ENCODE peak calls at places on chromosomes 11 and 22, in six cellular contexts. One of them, this sample, is unnamed.

GRCh38 chr22:23067691-23068090 is 2.6 kb upstream of the GNAZ start:
- DNase-seq in naive thymus-derived CD4-positive, alpha-beta T cell: no peak
- DNase-seq in GM23248: peak; percentile 9
- DNase-seq in astrocyte of the spinal cord: no peak
- DNase-seq in occipital lobe: no peak
- DNase-seq in CD8-positive, alpha-beta memory T cell: peak; percentile 7
- DNase-seq in this sample: no peak

GRCh38 chr11:113350646-113351045 is 36.3 kb downstream of the TTC12 start:
- DNase-seq in astrocyte of the spinal cord: no peak
- DNase-seq in GM23248: no peak
- DNase-seq in CD8-positive, alpha-beta memory T cell: no peak
- DNase-seq in occipital lobe: no peak
- DNase-seq in naive thymus-derived CD4-positive, alpha-beta T cell: no peak
- DNase-seq in this sample: no peak

GRCh38 chr11:110453684-110454354 is 24.1 kb downstream of the FDX1 start:
- DNase-seq in astrocyte of the spinal cord: no peak
- DNase-seq in occipital lobe: no peak
- DNase-seq in GM23248: peak; percentile 36
- DNase-seq in CD8-positive, alpha-beta memory T cell: no peak
- DNase-seq in naive thymus-derived CD4-positive, alpha-beta T cell: no peak
- DNase-seq in this sample: no peak

GRCh38 chr11:83464181-83464580 is 178.0 kb upstream of the CCDC90B start:
- DNase-seq in CD8-positive, alpha-beta memory T cell: no peak
- DNase-seq in naive thymus-derived CD4-positive, alpha-beta T cell: no peak
- DNase-seq in GM23248: no peak
- DNase-seq in occipital lobe: no peak
- DNase-seq in astrocyte of the spinal cord: no peak
- DNase-seq in this sample: no peak

GRCh38 chr22:39288135-39288898 is 31.1 kb downstream of the RPL3 start:
- DNase-seq in occipital lobe: no peak
- DNase-seq in CD8-positive, alpha-beta memory T cell: no peak
- DNase-seq in naive thymus-derived CD4-positive, alpha-beta T cell: no peak
- DNase-seq in astrocyte of the spinal cord: no peak
- DNase-seq in GM23248: no peak
- DNase-seq in this sample: no peak

GRCh38 chr11:64800633-64801464 is 2.2 kb downstream of the MAP4K2 start:
- DNase-seq in astrocyte of the spinal cord: no peak
- DNase-seq in occipital lobe: no peak
- DNase-seq in CD8-positive, alpha-beta memory T cell: no peak
- DNase-seq in naive thymus-derived CD4-positive, alpha-beta T cell: no peak
- DNase-seq in GM23248: no peak
- DNase-seq in this sample: peak; percentile 75

GRCh38 chr11:2138436-2139117 is 612 bp downstream of the IGF2 start:
- DNase-seq in occipital lobe: no peak
- DNase-seq in astrocyte of the spinal cord: no peak
- DNase-seq in GM23248: peak; percentile 27
- DNase-seq in CD8-positive, alpha-beta memory T cell: no peak
- DNase-seq in naive thymus-derived CD4-positive, alpha-beta T cell: no peak
- DNase-seq in this sample: peak; percentile 74

GRCh38 chr11:64276653-64277431 is 7.6 kb downstream of the BAD start:
- DNase-seq in naive thymus-derived CD4-positive, alpha-beta T cell: no peak
- DNase-seq in GM23248: peak; percentile 92
- DNase-seq in occipital lobe: no peak
- DNase-seq in astrocyte of the spinal cord: peak; percentile 30
- DNase-seq in CD8-positive, alpha-beta memory T cell: no peak
- DNase-seq in this sample: no peak

GRCh38 chr11:41872458-41872857 is 413.0 kb upstream of the LRRC4C start:
- DNase-seq in naive thymus-derived CD4-positive, alpha-beta T cell: no peak
- DNase-seq in occipital lobe: no peak
- DNase-seq in GM23248: no peak
- DNase-seq in CD8-positive, alpha-beta memory T cell: no peak
- DNase-seq in astrocyte of the spinal cord: no peak
- DNase-seq in this sample: no peak

GRCh38 chr22:19139001-19139356 is 5.5 kb downstream of the ESS2 start:
- DNase-seq in occipital lobe: no peak
- DNase-seq in GM23248: no peak
- DNase-seq in CD8-positive, alpha-beta memory T cell: no peak
- DNase-seq in naive thymus-derived CD4-positive, alpha-beta T cell: no peak
- DNase-seq in astrocyte of the spinal cord: no peak
- DNase-seq in this sample: no peak

GRCh38 chr11:46247664-46248063 is 29.8 kb upstream of the CREB3L1 start:
- DNase-seq in astrocyte of the spinal cord: peak; percentile 52
- DNase-seq in naive thymus-derived CD4-positive, alpha-beta T cell: no peak
- DNase-seq in occipital lobe: no peak
- DNase-seq in GM23248: peak; percentile 24
- DNase-seq in CD8-positive, alpha-beta memory T cell: no peak
- DNase-seq in this sample: no peak

GRCh38 chr22:45420539-45420938 is 7.0 kb downstream of the RIBC2 start:
- DNase-seq in astrocyte of the spinal cord: no peak
- DNase-seq in CD8-positive, alpha-beta memory T cell: no peak
- DNase-seq in naive thymus-derived CD4-positive, alpha-beta T cell: no peak
- DNase-seq in GM23248: no peak
- DNase-seq in occipital lobe: no peak
- DNase-seq in this sample: peak; percentile 1

GRCh38 chr11:68670208-68670992 is 13.9 kb upstream of the GAL start:
- DNase-seq in CD8-positive, alpha-beta memory T cell: peak; percentile 30
- DNase-seq in GM23248: no peak
- DNase-seq in occipital lobe: no peak
- DNase-seq in naive thymus-derived CD4-positive, alpha-beta T cell: no peak
- DNase-seq in astrocyte of the spinal cord: no peak
- DNase-seq in this sample: peak; percentile 62

GRCh38 chr11:32391479-32391878 is 43.9 kb downstream of the WT1 start:
- DNase-seq in naive thymus-derived CD4-positive, alpha-beta T cell: no peak
- DNase-seq in GM23248: no peak
- DNase-seq in astrocyte of the spinal cord: no peak
- DNase-seq in CD8-positive, alpha-beta memory T cell: no peak
- DNase-seq in occipital lobe: no peak
- DNase-seq in this sample: no peak

GRCh38 chr11:9765320-9766101 is 101.6 kb downstream of the SWAP70 start:
- DNase-seq in GM23248: peak; percentile 57
- DNase-seq in naive thymus-derived CD4-positive, alpha-beta T cell: no peak
- DNase-seq in astrocyte of the spinal cord: peak; percentile 95
- DNase-seq in occipital lobe: no peak
- DNase-seq in CD8-positive, alpha-beta memory T cell: no peak
- DNase-seq in this sample: peak; percentile 87

GRCh38 chr11:100632970-100633452 is 54.1 kb upstream of the ARHGAP42 start:
- DNase-seq in GM23248: peak; percentile 12
- DNase-seq in occipital lobe: peak; percentile 3
- DNase-seq in astrocyte of the spinal cord: peak; percentile 60
- DNase-seq in naive thymus-derived CD4-positive, alpha-beta T cell: no peak
- DNase-seq in CD8-positive, alpha-beta memory T cell: no peak
- DNase-seq in this sample: peak; percentile 69

GRCh38 chr11:3861698-3862097 is 6.2 kb downstream of the STIM1 start:
- DNase-seq in occipital lobe: no peak
- DNase-seq in astrocyte of the spinal cord: peak; percentile 23
- DNase-seq in CD8-positive, alpha-beta memory T cell: no peak
- DNase-seq in naive thymus-derived CD4-positive, alpha-beta T cell: no peak
- DNase-seq in GM23248: no peak
- DNase-seq in this sample: no peak

GRCh38 chr11:121328213-121328966 is 35.8 kb downstream of the SC5D start:
- DNase-seq in occipital lobe: no peak
- DNase-seq in CD8-positive, alpha-beta memory T cell: no peak
- DNase-seq in GM23248: no peak
- DNase-seq in naive thymus-derived CD4-positive, alpha-beta T cell: no peak
- DNase-seq in astrocyte of the spinal cord: no peak
- DNase-seq in this sample: no peak